ENCODE peak calls at places on chromosome 12, in ten cellular contexts. Q is transverse colon, P is heart left ventricle, D is fibroblast of lung, B is tibial artery, O is stomach, V is GM23338, H is ovary, G is AG09309, T is choroid plexus epithelial cell. I is an unnamed sample.

GRCh38 chr12:102195826-102196225 is 1.8 kb downstream of the PMCH start:
- DNase-seq in T (no peak), V (no peak), P (no peak), B (no peak), H (no peak), O (no peak), D (no peak), Q (no peak), G (no peak), I (no peak)

GRCh38 chr12:58922849-58923248 is 2.5 kb upstream of the LRIG3 start:
- DNase-seq in O (no peak), V (no peak), G (peak; percentile 21), T (peak; percentile 84), P (no peak), Q (no peak), D (peak; percentile 80), H (no peak), B (no peak), I (peak; percentile 56)

GRCh38 chr12:60279224-60279623 is 683.4 kb downstream of the SLC16A7 start:
- DNase-seq in G (no peak), T (peak; percentile 33), D (peak; percentile 38), Q (no peak), B (no peak), V (no peak), P (no peak), O (no peak), H (no peak), I (no peak)

GRCh38 chr12:123063535-123063934 is 83.1 kb downstream of the ARL6IP4 start:
- DNase-seq in T (peak; percentile 62), O (no peak), G (no peak), V (peak; percentile 89), P (no peak), Q (no peak), D (peak; percentile 32), H (no peak), B (no peak), I (no peak)

GRCh38 chr12:40566246-40566645 is 126.0 kb upstream of the CNTN1 start:
- DNase-seq in P (no peak), H (no peak), O (no peak), G (no peak), T (no peak), D (no peak), Q (no peak), V (no peak), B (no peak), I (no peak)

GRCh38 chr12:65656156-65656885 is 168.0 kb upstream of the HMGA2 start:
- DNase-seq in P (no peak), O (no peak), Q (no peak), T (no peak), V (no peak), D (no peak), H (no peak), B (no peak), G (no peak), I (no peak)

GRCh38 chr12:2284857-2285256 is 232.1 kb downstream of the CACNA1C start:
- DNase-seq in H (peak; percentile 70), D (peak; percentile 77), G (no peak), Q (peak; percentile 83), V (peak; percentile 92), O (peak; percentile 66), T (peak; percentile 82), P (peak; percentile 90), B (peak; percentile 72), I (peak; percentile 86)

GRCh38 chr12:26451763-26452162 is 256.4 kb downstream of the SSPN start:
- DNase-seq in T (no peak), Q (no peak), P (no peak), V (no peak), B (no peak), D (no peak), G (no peak), H (no peak), O (no peak), I (no peak)

GRCh38 chr12:95551305-95551704 is at the start of gene USP44:
- DNase-seq in V (peak; percentile 95), D (no peak), P (no peak), Q (no peak), T (no peak), B (no peak), G (no peak), O (no peak), H (no peak), I (no peak)

GRCh38 chr12:108564724-108565123 is 2.3 kb downstream of the ISCU start:
- DNase-seq in D (no peak), V (no peak), B (no peak), O (no peak), P (no peak), G (no peak), T (peak; percentile 23), Q (no peak), H (no peak), I (no peak)

DNA sequence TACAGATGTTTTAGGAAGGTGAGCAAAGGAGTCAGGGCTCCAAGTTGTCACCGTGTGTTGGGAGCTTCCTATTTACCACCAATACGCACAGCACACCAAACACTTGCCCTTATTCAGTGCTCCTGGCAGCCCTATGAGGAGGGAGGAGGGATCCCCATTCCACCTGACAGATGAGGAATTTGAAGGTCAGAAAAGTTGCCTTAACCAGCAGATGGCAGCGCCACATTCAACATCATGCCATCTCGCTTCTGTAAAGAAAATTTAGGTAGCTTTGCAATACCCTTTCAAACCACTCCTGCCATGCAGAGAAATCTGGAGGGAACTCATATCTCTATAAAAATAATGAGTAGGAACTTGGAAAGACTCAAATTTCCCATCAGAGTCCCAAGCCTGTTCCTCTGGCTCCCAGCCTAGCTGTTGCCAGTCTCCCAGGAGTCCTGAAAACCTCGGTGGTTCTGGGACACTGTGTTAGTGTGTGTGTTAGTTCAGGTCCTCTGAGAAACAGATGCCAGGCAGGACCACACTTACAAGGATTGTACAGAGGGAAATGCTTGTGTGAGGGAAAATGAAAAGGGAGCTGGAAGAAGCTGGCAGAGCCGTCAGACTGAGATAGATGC is 410.5 kb downstream of the MED13L start:
- DNase-seq in P (no peak), D (no peak), T (peak; percentile 5), B (no peak), V (peak; percentile 67), G (no peak), H (no peak), Q (peak; percentile 17), O (no peak), I (no peak)
- TF ChIP-seq CTCF in P (no peak), D (no peak), T (peak; percentile 16), B (no peak), V (peak; percentile 70), G (no peak), H (no peak), Q (no peak), O (no peak), I (no peak)

GRCh38 chr12:128204725-128205124 is 62.2 kb upstream of the TMEM132C start:
- DNase-seq in G (no peak), O (no peak), D (no peak), T (no peak), V (no peak), H (no peak), B (no peak), P (no peak), Q (no peak), I (no peak)
- H3K4me3 ChIP-seq in G (no peak overlapping the region), O (no peak overlapping the region), D (no peak overlapping the region), T (no peak overlapping the region), V (no peak overlapping the region), H (no peak overlapping the region), B (no peak overlapping the region), P (no peak overlapping the region), Q (no peak overlapping the region), I (no peak overlapping the region)

GRCh38 chr12:51246254-51246853 is 7.7 kb downstream of the DAZAP2 start:
- DNase-seq in H (no peak), D (peak; percentile 59), P (no peak), V (no peak), T (peak; percentile 65), G (no peak), O (no peak), B (no peak), Q (peak; percentile 17), I (no peak)
- TF ChIP-seq CTCF in H (no peak), D (no peak), P (peak; percentile 8), V (peak; percentile 68), T (peak; percentile 33), G (no peak), O (no peak), B (no peak), Q (no peak), I (no peak)

GRCh38 chr12:130920119-130920703 is 33.5 kb upstream of the ADGRD1 start:
- DNase-seq in G (no peak), V (no peak), Q (no peak), P (no peak), B (no peak), D (no peak), T (no peak), O (no peak), H (no peak), I (no peak)
- H3K4me3 ChIP-seq in G (no peak overlapping the region), V (no peak overlapping the region), Q (no peak overlapping the region), P (no peak overlapping the region), B (no peak overlapping the region), D (no peak overlapping the region), T (no peak overlapping the region), O (no peak overlapping the region), H (no peak overlapping the region), I (no peak overlapping the region)

DNA sequence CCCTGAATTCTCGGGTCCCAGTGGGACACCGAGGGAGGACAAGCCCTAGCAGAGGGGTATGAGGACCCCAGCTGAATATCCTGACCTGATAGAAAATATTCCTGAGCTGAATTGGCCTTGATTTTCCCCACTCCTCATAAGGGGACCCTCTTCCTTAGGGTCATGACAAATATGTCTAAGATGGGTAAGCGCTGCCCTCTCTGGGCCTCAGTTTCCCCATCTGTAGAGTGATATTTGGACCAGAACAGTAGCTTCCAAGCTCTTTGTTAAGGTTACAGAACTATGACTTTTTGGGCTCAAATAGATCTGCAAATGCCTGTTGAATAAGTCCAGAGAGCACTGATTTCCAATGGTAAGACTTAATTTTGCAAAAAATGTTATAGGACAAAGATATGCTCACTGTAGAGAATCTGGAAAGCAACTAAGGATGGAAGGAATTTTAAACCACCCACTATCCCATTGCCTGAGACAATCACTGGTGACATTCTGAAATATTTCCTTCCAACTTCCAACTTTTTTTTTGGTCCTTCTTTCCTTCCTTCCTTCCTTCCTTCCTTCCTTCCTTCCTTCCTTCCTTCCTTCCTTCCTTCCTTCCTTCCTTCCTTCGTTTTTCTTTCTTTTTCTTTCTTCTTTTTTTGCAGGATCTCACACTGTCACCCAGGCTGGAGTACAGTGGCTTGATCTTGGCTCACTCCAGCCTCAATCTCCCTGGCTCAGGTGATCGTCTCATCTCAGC is 32.0 kb downstream of the MYL2 start:
- DNase-seq in D (no peak), T (no peak), H (no peak), G (no peak), O (no peak), B (no peak), P (no peak), Q (no peak), V (no peak), I (no peak)
- TF ChIP-seq CTCF in D (no peak), T (no peak), H (no peak), G (no peak), O (no peak), B (no peak), P (no peak), Q (peak; percentile 13), V (no peak), I (no peak)

GRCh38 chr12:9943244-9943643 is 11.1 kb upstream of the CLEC2A start:
- DNase-seq in P (no peak), V (peak; percentile 2), D (no peak), T (no peak), Q (no peak), G (no peak), H (no peak), B (no peak), O (no peak), I (no peak)
- H3K4me3 ChIP-seq in P (no peak overlapping the region), V (no peak overlapping the region), D (no peak overlapping the region), T (no peak overlapping the region), Q (no peak overlapping the region), G (no peak overlapping the region), H (no peak overlapping the region), B (no peak overlapping the region), O (no peak overlapping the region), I (no peak overlapping the region)